ENCODE peak calls at places on chromosomes 16 and 17, in six cellular contexts. L, Y, H, S, K and P are unnamed samples.

GRCh38 chr17:75720656-75721462 is at the start of gene ITGB4:
- DNase-seq in H (peak; percentile 43), L (peak; percentile 46), Y (no peak), K (no peak), S (no peak), P (no peak)

GRCh38 chr17:37527249-37527851 is 37.7 kb downstream of the DUSP14 start:
- DNase-seq in K (no peak), H (no peak), L (no peak), Y (peak; percentile 70), S (peak; percentile 49), P (peak; percentile 61)

GRCh38 chr16:85870159-85870558 is 28.8 kb upstream of the IRF8 start:
- DNase-seq in Y (peak; percentile 18), S (no peak), K (no peak), L (no peak), H (no peak), P (no peak)

GRCh38 chr17:29608986-29609385 is 13.7 kb downstream of the CORO6 start:
- DNase-seq in Y (no peak), L (no peak), K (no peak), H (no peak), S (no peak), P (no peak)

GRCh38 chr17:30188211-30188939 is 47.1 kb downstream of the SLC6A4 start:
- DNase-seq in K (no peak), H (no peak), S (no peak), Y (no peak), L (no peak), P (no peak)

GRCh38 chr16:88591577-88592021 is 21.4 kb downstream of the ZC3H18 start:
- DNase-seq in S (no peak), H (no peak), Y (peak; percentile 11), L (no peak), K (no peak), P (no peak)

GRCh38 chr17:33968350-33969044 is 286.6 kb upstream of the CCL2 start:
- DNase-seq in Y (no peak), K (no peak), H (no peak), S (peak; percentile 89), L (no peak), P (no peak)

GRCh38 chr17:78174870-78175642 is 6.7 kb downstream of the SYNGR2 start:
- DNase-seq in Y (no peak), K (no peak), H (no peak), S (no peak), L (no peak), P (no peak)

GRCh38 chr17:12094336-12094735 is 73.7 kb downstream of the MAP2K4 start:
- DNase-seq in H (no peak), Y (no peak), L (no peak), S (no peak), K (no peak), P (no peak)